ENCODE peak calls at places on chromosome 3, in six cellular contexts. K is K562, V is SK-N-SH, J is HepG2, F is GM12878, C is H1. T is an unnamed sample.

GRCh38 chr3:127763816-127764215 is 58.5 kb downstream of the MGLL start:
- DNase-seq in J (no peak), F (no peak), C (no peak), V (no peak), K (no peak), T (no peak)

GRCh38 chr3:57252404-57252803 is 24.9 kb downstream of the APPL1 start:
- DNase-seq in K (no peak), F (no peak), C (no peak), V (no peak), J (no peak), T (no peak)

GRCh38 chr3:98733778-98734281 is 29.3 kb upstream of the ST3GAL6 start:
- DNase-seq in F (peak; percentile 33), J (peak; percentile 71), C (no peak), K (no peak), V (peak; percentile 38), T (no peak)

GRCh38 chr3:196287066-196287404 is 491 bp downstream of the PCYT1A start:
- DNase-seq in C (no peak), F (no peak), J (no peak), V (no peak), K (no peak), T (peak; percentile 10)

GRCh38 chr3:140198242-140198641 is 263.3 kb downstream of the CLSTN2 start:
- DNase-seq in V (no peak), K (no peak), F (no peak), C (no peak), J (no peak), T (no peak)

GRCh38 chr3:28103871-28104270 is 137.5 kb upstream of the CMC1 start:
- DNase-seq in C (no peak), F (no peak), K (no peak), J (no peak), V (no peak), T (no peak)

GRCh38 chr3:43621974-43622739 is at the start of gene ANO10:
- DNase-seq in C (peak; percentile 98), V (peak; percentile 98), J (peak; percentile 97), K (peak; percentile 99), F (peak; percentile 88), T (peak; percentile 97)

GRCh38 chr3:65284971-65285370 is 597.2 kb upstream of the ADAMTS9 start:
- DNase-seq in F (no peak), J (no peak), V (peak; percentile 16), K (no peak), C (no peak), T (peak; percentile 1)

GRCh38 chr3:38313685-38314084 is 31.6 kb downstream of the SLC22A14 start:
- DNase-seq in V (no peak), K (no peak), J (no peak), F (no peak), C (no peak), T (no peak)

DNA sequence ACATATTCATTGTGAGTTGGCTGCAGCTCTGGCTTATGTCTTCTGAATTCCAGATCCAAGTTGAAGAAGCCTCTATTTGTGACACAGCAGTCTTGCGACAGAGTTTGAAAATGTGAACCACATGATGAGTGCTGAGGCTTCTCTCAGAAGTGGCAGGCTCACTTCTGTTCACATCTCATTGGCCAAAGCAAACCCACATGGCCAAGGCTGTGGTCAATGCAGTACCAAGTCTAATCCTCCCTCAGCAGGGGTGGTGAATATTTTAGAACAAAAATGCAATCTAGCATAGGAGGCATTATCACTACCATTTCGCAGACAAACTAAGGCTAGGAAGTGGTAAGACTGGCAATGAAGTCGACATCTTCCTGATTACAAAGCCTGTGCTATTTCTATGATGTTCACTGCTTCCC is 45.2 kb downstream of the CDCP1 start:
- DNase-seq in K (no peak), V (no peak), J (no peak), F (no peak), C (no peak), T (no peak)
- TF ChIP-seq MAX in K (no peak), V (no peak), J (no peak), F (no peak), C (no peak), T (no peak)

GRCh38 chr3:50617911-50618481 is 1.0 kb downstream of the MAPKAPK3 start:
- DNase-seq in F (no peak), K (no peak), C (no peak), J (no peak), V (no peak), T (no peak)

GRCh38 chr3:50615190-50615589 is 1.8 kb upstream of the MAPKAPK3 start:
- DNase-seq in C (no peak), K (no peak), F (no peak), V (no peak), J (no peak), T (no peak)

GRCh38 chr3:50616003-50616769 is 765 bp upstream of the MAPKAPK3 start:
- DNase-seq in C (peak; percentile 90), V (peak; percentile 90), K (peak; percentile 60), F (no peak), J (peak; percentile 74), T (peak; percentile 83)

GRCh38 chr3:50617096-50617791 is at the start of gene MAPKAPK3:
- DNase-seq in F (no peak), C (no peak), K (no peak), J (peak; percentile 29), V (no peak), T (no peak)

GRCh38 chr3:50616770-50617095 is 218 bp upstream of the MAPKAPK3 start:
- DNase-seq in V (peak; percentile 93), F (peak; percentile 72), C (peak; percentile 98), J (peak; percentile 83), K (peak; percentile 90), T (peak; percentile 83)
- TF ChIP-seq RFX5 in V (no peak), F (no peak), C (peak; percentile 27), J (no peak), K (no peak), T (no peak)

DNA sequence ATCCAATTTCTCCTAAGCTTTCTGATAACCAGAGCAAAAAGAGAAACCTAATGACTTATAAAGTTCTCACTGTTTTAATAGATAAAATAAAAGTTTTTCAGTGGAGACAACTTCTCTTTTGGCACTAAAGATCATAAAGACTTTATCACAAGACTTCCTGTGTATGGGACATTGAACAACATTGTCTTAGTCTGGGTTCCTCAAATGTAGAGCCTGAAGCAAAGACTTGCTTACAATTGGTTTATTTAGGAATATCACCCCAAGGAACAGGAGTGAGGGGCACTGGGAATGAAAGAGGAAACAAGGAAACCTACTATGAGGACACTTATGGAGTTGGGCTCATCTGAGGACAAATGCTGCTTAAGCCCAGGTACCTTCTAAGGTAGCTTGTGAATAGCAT is 127.4 kb downstream of the B3GALNT1 start:
- DNase-seq in K (no peak), V (no peak), C (no peak), F (no peak), J (no peak), T (no peak)
- TF ChIP-seq MAX in K (no peak), V (no peak), C (no peak), F (no peak), J (no peak), T (no peak)

GRCh38 chr3:176167272-176167671 is 1030.0 kb downstream of the TBL1XR1 start:
- DNase-seq in K (no peak), J (no peak), F (no peak), C (no peak), V (no peak), T (no peak)
- TF ChIP-seq RFX5 in K (no peak), J (no peak), F (no peak), C (no peak), V (no peak), T (no peak)

GRCh38 chr3:158801696-158802398 is at the start of gene MFSD1:
- DNase-seq in F (peak; percentile 43), K (peak; percentile 92), V (peak; percentile 94), C (peak; percentile 89), J (peak; percentile 80), T (peak; percentile 93)

GRCh38 chr3:158804441-158804840 is 2.6 kb downstream of the MFSD1 start:
- DNase-seq in J (no peak), V (no peak), F (no peak), K (no peak), C (no peak), T (no peak)

GRCh38 chr3:158801200-158801599 is 654 bp upstream of the MFSD1 start:
- DNase-seq in J (no peak), V (peak; percentile 14), C (no peak), F (no peak), K (no peak), T (no peak)

DNA sequence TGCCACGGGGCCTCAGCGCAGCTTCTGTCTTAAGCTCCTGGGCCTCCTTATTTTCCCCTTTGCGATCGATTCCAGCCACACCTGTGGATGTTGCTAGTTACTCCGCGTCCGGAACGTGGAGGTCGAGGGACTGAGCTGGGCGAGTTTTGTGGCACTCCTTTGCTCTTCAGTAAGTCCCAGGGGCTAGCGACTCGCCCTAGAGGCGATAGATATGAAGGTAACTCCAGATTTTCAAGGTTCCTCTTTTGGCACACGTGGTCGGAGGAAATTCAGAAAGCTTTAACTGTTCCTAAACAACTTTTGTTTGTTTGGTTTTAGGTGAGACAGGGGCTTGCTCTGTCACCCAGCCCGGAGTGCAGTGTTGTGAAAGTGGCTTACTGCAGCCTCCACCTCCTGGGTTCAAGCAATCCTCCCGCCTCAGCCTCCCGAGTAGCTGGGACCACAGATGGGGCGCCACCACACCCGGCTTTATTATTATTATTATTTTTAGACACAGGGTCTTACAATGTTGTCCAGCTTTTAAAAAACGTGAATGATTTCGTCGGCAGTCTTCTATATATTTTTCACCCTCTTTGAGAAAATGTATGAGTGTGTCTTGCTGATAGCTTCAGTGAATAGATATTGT is 657 bp downstream of the MFSD1 start:
- DNase-seq in J (no peak), F (no peak), K (no peak), C (no peak), V (no peak), T (no peak)
- TF ChIP-seq MAX in J (no peak), F (no peak), K (no peak), C (no peak), V (no peak), T (no peak)

GRCh38 chr3:70358978-70359580 is 46.6 kb upstream of the MDFIC2 start:
- DNase-seq in V (peak; percentile 14), K (no peak), J (peak; percentile 2), C (no peak), F (no peak), T (peak; percentile 3)
- TF ChIP-seq RFX5 in V (no peak), K (no peak), J (no peak), C (no peak), F (no peak), T (no peak)

T was measured in A549.